ENCODE peak calls at places on chromosomes 1 and 21, in eight cellular contexts. A is CD4-positive, alpha-beta T cell; L is neural crest cell; U is fibroblast of mammary gland; G is NCI-H2081; R is activated CD4-positive, alpha-beta T cell treated with anti-CD3 and anti-CD28 coated beads, Interleukin-2, amount 50 U/mL, for 48 hours; O is stimulated activated CD4-positive, alpha-beta T cell treated with anti-CD3 and anti-CD28 coated beads, Interleukin-2, amount 100 ng/mL, for 24 hours; F is Karpas-422. T is an unnamed sample.

GRCh38 chr1:118862755-118863154 is 125.4 kb downstream of the TBX15 start:
- DNase-seq in U (no peak), R (no peak), L (no peak), G (no peak), A (no peak), F (no peak), O (no peak), T (no peak)

GRCh38 chr21:18940791-18941190 is 537.2 kb upstream of the TMPRSS15 start:
- DNase-seq in U (no peak), L (no peak), O (no peak), A (no peak), F (no peak), G (no peak), R (no peak), T (no peak)

GRCh38 chr1:167198518-167199133 is 22.1 kb upstream of the POU2F1 start:
- DNase-seq in U (no peak), O (no peak), F (no peak), L (peak), A (no peak), G (no peak), R (no peak), T (peak)

GRCh38 chr1:244074559-244075171 is 23.6 kb downstream of the ZBTB18 start:
- DNase-seq in O (peak), G (no peak), F (no peak), R (peak), U (no peak), A (peak), L (no peak), T (peak)

GRCh38 chr1:86753700-86754099 is 49.3 kb downstream of the SH3GLB1 start:
- DNase-seq in A (no peak), U (no peak), F (peak), R (no peak), L (no peak), O (no peak), G (no peak), T (peak)

GRCh38 chr1:200129480-200129879 is 102.0 kb downstream of the NR5A2 start:
- DNase-seq in F (no peak), G (peak), A (no peak), U (no peak), R (no peak), O (no peak), L (no peak), T (no peak)

GRCh38 chr21:35952651-35953340 is 107.5 kb downstream of the SETD4 start:
- DNase-seq in U (no peak), G (no peak), F (no peak), L (no peak), A (no peak), R (no peak), O (no peak), T (no peak)

GRCh38 chr1:236975461-236975860 is 28.8 kb downstream of the MT1HL1 start:
- DNase-seq in A (no peak), G (no peak), U (no peak), R (no peak), L (no peak), F (no peak), O (no peak), T (no peak)

GRCh38 chr1:20732071-20732587 is 374 bp downstream of the SH2D5 start:
- DNase-seq in L (peak), O (peak), R (peak), U (peak), F (peak), A (peak), G (peak), T (peak)

GRCh38 chr1:98119793-98120192 is 199.0 kb upstream of the DPYD start:
- DNase-seq in U (peak), A (no peak), L (peak), F (peak), O (no peak), R (no peak), G (peak), T (peak)

GRCh38 chr1:37033355-37034291 is 692 bp downstream of the GRIK3 start:
- DNase-seq in F (no peak), U (no peak), L (no peak), G (no peak), O (no peak), R (no peak), A (no peak), T (no peak)

GRCh38 chr1:211705439-211706205 is 30.2 kb upstream of the NEK2 start:
- DNase-seq in A (no peak), G (no peak), U (no peak), O (no peak), F (no peak), R (no peak), L (no peak), T (peak)

GRCh38 chr1:2242814-2243725 is 15.0 kb downstream of the SKI start:
- DNase-seq in F (no peak), R (peak), U (no peak), O (no peak), G (no peak), L (no peak), A (no peak), T (no peak)

GRCh38 chr1:9279172-9279840 is 13.4 kb upstream of the SPSB1 start:
- DNase-seq in A (no peak), U (peak), F (no peak), G (no peak), L (no peak), O (no peak), R (peak), T (no peak)

GRCh38 chr1:166875302-166875733 is 746 bp downstream of the TADA1 start:
- DNase-seq in G (no peak), L (no peak), F (no peak), R (no peak), O (no peak), A (no peak), U (no peak), T (no peak)

GRCh38 chr1:195345149-195345548 is 1263.1 kb downstream of the KCNT2 start:
- DNase-seq in G (no peak), L (peak), F (no peak), R (no peak), O (no peak), U (no peak), A (no peak), T (no peak)

GRCh38 chr1:112778136-112778535 is 63.0 kb upstream of the PPM1J start:
- DNase-seq in U (no peak), A (no peak), G (no peak), L (no peak), O (no peak), R (no peak), F (no peak), T (no peak)

GRCh38 chr1:161934278-161934608 is 89.4 kb downstream of the OLFML2B start:
- DNase-seq in R (no peak), A (no peak), O (no peak), F (no peak), U (no peak), L (no peak), G (no peak), T (no peak)

GRCh38 chr1:3555131-3555920 is 56.0 kb downstream of the MEGF6 start:
- DNase-seq in F (no peak), R (no peak), A (no peak), O (no peak), L (no peak), U (no peak), G (no peak), T (no peak)

GRCh38 chr1:115091582-115091981 is 2.3 kb upstream of the TSPAN2 start:
- DNase-seq in U (no peak), A (no peak), O (no peak), R (no peak), L (no peak), F (no peak), G (no peak), T (no peak)

GRCh38 chr1:155321577-155322497 is 1.1 kb downstream of the RUSC1 start:
- DNase-seq in U (no peak), G (no peak), L (no peak), F (peak), R (no peak), A (no peak), O (no peak), T (peak)

GRCh38 chr1:73813726-73814125 is 384.2 kb downstream of the LRRIQ3 start:
- DNase-seq in R (no peak), U (no peak), O (no peak), F (no peak), A (no peak), L (no peak), G (no peak), T (peak)

GRCh38 chr1:110607663-110608230 is 1.6 kb upstream of the KCNA2 start:
- DNase-seq in L (no peak), U (no peak), F (no peak), R (no peak), A (no peak), O (no peak), G (no peak), T (no peak)